ENCODE peak calls at places on chromosomes 6 and 20, in eight cellular contexts. L is left ventricle myocardium inferior; Z is CD4-positive, alpha-beta T cell; X is heart left ventricle; J is transverse colon; Q is psoas muscle; R is endothelial cell of umbilical vein; W is A549. E is an unnamed sample. For H3K9me3, the result is how much of the 10 kb centered on the place peaks cover.

GRCh38 chr20:63082308-63082938 is 75.7 kb upstream of the BHLHE23 start:
- DNase-seq in Z (peak), X (peak), L (peak), J (no peak), R (no peak), W (no peak), Q (no peak), E (no peak)

GRCh38 chr20:64083380-64084208 is 604 bp downstream of the LKAAEAR1 start:
- DNase-seq in W (peak), Q (peak), R (peak), Z (peak), L (peak), J (peak), X (peak), E (peak)

GRCh38 chr6:69933239-69933638 is 66.9 kb downstream of the COL19A1 start:
- DNase-seq in R (no peak), J (no peak), Z (no peak), W (no peak), X (no peak), Q (no peak), L (no peak), E (no peak)

GRCh38 chr20:24495266-24495665 is 25.8 kb downstream of the SYNDIG1 start:
- DNase-seq in Z (no peak), W (no peak), J (no peak), X (no peak), L (no peak), Q (no peak), R (no peak), E (no peak)

GRCh38 chr6:133710826-133711225 is 178.1 kb upstream of the TCF21 start:
- DNase-seq in Q (no peak), R (no peak), W (no peak), J (no peak), X (no peak), Z (no peak), L (no peak), E (no peak)

GRCh38 chr20:48898896-48899513 is 22.5 kb upstream of the ARFGEF2 start:
- DNase-seq in Z (no peak), Q (no peak), W (no peak), L (no peak), X (no peak), J (no peak), R (no peak), E (no peak)

GRCh38 chr6:47076422-47077344 is 34.6 kb upstream of the ADGRF1 start:
- DNase-seq in L (no peak), R (no peak), Q (no peak), J (peak), W (no peak), Z (no peak), X (peak), E (no peak)

GRCh38 chr20:5090191-5090590 is 29.6 kb downstream of the PCNA start:
- DNase-seq in J (no peak), W (no peak), L (no peak), Z (no peak), R (peak), Q (no peak), X (peak), E (no peak)

GRCh38 chr6:10412948-10413849 is 1.7 kb downstream of the TFAP2A start:
- DNase-seq in X (no peak), R (no peak), Q (no peak), J (peak), L (no peak), Z (no peak), W (peak), E (no peak)

GRCh38 chr6:29965873-29966601 is 23.7 kb downstream of the HLA-A start:
- DNase-seq in J (peak), L (peak), Z (no peak), X (peak), Q (peak), W (peak), R (peak), E (peak)

GRCh38 chr6:40349092-40349491 is 238.1 kb downstream of the LRFN2 start:
- DNase-seq in R (no peak), Z (no peak), X (no peak), W (no peak), L (no peak), J (no peak), Q (no peak), E (peak)

GRCh38 chr6:156449128-156449527 is 328.1 kb upstream of the ARID1B start:
- DNase-seq in Q (no peak), R (no peak), Z (no peak), J (no peak), L (no peak), W (no peak), X (no peak), E (no peak)

GRCh38 chr20:59598625-59599310 is 5.6 kb upstream of the PHACTR3 start:
- DNase-seq in W (peak), J (peak), L (peak), X (no peak), Q (no peak), R (peak), Z (no peak), E (no peak)

DNA sequence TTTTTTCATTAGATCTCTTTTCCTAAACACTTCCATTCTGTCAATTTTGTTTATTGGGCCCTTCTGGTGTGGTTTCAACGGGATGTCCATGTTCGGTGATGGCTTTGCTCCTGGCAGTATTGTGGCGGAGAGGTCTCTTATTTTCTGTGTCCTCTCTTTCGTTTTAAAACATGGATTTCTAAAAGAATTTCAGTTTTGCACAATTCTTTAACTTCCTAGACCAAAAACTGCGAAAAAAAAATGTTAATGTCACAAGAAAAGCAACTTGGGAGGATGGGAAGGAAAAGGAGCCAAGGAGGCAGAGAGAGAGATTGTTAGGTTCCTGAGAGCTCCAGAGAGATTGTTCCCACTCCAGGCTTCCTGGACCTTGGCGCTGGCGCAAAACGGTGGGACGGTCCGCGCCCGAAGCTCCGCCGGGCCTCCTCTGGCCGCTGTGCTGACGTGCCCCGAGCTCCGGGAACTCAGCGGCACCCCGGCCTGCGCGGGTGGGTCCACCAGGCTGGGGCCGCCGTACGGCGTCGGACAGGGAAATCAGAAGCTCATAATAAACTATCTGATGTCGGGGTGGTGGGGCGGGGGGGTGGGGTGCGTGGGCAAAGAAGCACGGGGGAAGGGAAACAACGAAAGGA is 887 bp upstream of the OLIG3 start:
- DNase-seq in X (no peak), W (no peak), Z (no peak), Q (no peak), L (no peak), R (no peak), J (no peak), E (no peak)
- H3K9me3 ChIP-seq in X (under half), W (under half), Z (under half), Q (under half), L (under half), R (under half), J (under half), E (under half)

DNA sequence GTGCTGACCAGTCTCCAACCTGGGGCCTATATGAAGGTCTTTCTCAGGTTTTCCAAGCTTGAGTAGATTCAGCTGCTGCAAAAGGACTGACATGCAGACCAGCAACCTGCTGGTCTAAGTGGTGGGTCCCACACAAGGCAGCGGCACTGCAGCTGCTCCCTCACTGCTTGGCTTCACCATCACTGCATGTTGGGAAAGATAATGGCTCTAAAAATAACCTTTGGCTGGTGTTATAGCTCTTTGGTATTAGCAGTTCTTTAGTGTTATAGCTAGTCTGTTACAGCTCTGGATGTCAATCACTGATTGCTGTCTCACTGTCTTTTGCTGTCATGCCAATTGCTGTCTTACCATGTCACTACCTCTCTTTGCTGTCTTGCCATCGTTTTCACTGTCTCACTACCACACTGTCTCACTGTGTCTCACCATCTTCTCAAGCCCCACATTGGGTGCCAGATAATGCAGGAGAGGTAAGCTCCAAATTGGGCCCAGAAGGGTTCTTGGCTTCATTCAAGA is 726.4 kb downstream of the TENT5A start:
- DNase-seq in W (no peak), L (no peak), X (no peak), J (no peak), Q (no peak), Z (no peak), R (no peak), E (no peak)
- H3K9me3 ChIP-seq in W (under half), L (under half), X (under half), J (under half), Q (under half), Z (under half), R (under half), E (under half)

GRCh38 chr20:50367739-50368375 is 142.3 kb upstream of the PTPN1 start:
- DNase-seq in X (no peak), Z (no peak), W (no peak), J (no peak), L (no peak), Q (no peak), R (no peak), E (no peak)
- H3K9me3 ChIP-seq in X (under half), Z (under half), W (under half), J (under half), L (under half), Q (under half), R (under half), E (under half)

DNA sequence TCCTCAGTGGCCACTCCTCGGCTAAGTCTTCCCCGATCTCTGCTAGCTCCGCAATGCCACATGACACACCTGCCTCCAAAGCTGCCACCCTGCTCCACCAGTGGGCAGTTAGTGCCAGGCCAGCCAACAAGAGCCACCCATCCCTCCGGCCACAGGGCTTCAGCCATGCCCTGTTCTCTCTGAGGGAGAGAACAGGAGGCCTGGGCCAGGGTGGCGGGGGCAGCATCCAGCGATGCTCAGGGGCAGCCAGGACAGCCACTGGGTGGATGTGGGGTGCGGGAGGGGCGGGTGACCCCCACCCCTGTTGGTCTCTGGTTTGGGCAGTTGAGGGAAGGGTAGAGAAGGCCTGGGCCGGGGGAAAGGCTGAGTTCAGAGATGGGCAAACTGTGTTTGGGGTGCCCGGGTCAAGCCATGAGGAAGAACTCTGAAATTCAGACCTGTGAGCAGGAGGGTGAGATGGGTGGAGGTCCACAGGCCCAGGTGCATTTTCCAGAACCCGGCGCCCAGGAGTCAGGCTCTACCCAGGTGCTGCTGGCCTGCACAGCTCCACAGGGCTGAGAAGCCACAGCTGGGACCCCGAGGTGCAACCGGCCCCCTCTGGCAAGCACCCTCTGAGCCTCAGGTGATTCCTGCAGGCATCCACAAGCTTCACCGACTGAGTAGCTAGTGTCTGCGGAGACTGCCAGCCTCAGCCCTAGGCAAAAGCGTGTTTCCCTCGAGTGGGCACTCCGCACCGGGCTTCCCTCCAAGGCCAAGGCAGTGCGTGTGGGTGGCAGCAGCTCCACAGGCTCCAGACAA is 91.1 kb downstream of the SULF2 start:
- DNase-seq in R (no peak), W (no peak), Q (no peak), L (no peak), X (no peak), J (no peak), Z (no peak), E (no peak)
- H3K9me3 ChIP-seq in R (under half), W (under half), Q (under half), L (under half), X (under half), J (under half), Z (under half), E (half or more)

DNA sequence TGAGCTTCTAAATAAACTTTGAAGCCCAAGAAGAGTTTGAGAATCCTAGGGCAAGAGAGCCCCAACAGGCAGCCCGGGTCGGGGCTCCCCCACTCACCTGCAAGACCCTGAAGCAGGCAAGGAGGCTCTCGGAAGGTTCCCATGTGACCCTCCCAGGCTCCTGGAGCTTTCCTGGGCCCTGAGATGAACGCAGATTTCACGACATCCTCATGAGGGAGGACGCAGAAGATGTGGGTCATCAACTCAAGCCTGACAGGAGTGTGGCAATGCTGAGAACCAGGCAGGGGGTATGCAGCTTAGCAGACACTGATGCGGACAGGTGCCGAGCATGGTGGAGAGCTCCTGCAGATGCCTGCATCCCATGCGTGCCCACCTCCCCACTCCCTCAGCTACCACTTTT is 184.5 kb upstream of the SLC24A3 start:
- DNase-seq in W (no peak), Z (no peak), X (no peak), R (no peak), Q (no peak), J (no peak), L (no peak), E (peak)
- H3K9me3 ChIP-seq in W (under half), Z (under half), X (under half), R (under half), Q (under half), J (under half), L (under half), E (under half)

DNA sequence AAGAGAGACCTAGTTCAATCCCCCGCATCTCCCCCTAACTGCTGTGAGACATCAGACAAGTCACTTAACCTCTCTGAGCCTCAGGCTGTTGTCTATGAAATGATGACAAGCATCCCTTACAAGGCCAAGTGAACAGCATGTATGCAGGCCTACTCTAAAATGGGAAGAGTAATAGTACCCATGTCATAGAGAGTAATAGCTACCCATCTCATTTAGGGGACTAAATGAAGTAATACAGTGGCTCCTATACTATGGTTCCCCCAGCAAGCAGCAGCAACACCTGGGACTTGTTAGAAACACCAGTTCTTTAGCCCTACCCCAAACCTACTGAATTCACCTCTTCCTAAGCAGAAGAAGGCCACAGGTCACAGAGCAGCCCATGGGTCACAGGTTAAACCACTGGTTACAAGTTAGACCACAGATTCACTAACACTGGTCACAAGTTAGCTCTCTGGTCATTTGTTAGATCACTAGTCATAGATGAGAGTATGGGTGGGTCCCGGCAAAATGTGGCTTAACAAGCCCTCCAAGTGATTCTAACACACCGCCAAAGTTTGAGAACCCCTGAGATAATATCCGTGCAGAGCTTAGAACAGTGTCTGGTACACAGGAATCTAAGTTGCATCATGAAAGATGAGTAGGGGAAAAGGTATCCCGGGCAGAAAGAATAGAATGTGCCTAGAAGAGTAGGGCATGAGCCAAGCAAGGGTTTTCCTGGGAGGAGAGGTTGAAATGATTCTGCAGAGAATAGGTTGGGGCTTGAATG is 1.4 kb downstream of the DEFB124 start:
- DNase-seq in R (no peak), J (no peak), W (no peak), Z (no peak), X (no peak), Q (no peak), L (no peak), E (no peak)
- H3K9me3 ChIP-seq in R (under half), J (under half), W (under half), Z (under half), X (under half), Q (under half), L (under half), E (under half)

GRCh38 chr20:55103188-55103587 is 627.8 kb downstream of the DOK5 start:
- DNase-seq in L (no peak), W (no peak), X (no peak), J (peak), Q (no peak), Z (no peak), R (no peak), E (no peak)
- H3K9me3 ChIP-seq in L (under half), W (under half), X (under half), J (under half), Q (under half), Z (under half), R (under half), E (under half)